ENCODE peak calls at places on chromosomes 16 and 17, in eight cellular contexts. R is AG04450, F is sigmoid colon, D is fibroblast of the aortic adventitia, Y is cardiac muscle cell, C is psoas muscle, G is neural crest cell, I is left lung. H is an unnamed sample.
A peak's percentile ranks its signal among the peaks of the same experiment; 100 is the strongest.

GRCh38 chr17:38403491-38403890 is 24.8 kb upstream of the ARHGAP23 start:
- DNase-seq in R (no peak), F (no peak), D (peak; percentile 58), Y (peak; percentile 76), C (no peak), G (no peak), I (no peak), H (no peak)

GRCh38 chr16:1920727-1921155 is 2.5 kb upstream of the HS3ST6 start:
- DNase-seq in R (no peak), F (no peak), D (no peak), Y (no peak), C (no peak), G (peak; percentile 53), I (no peak), H (no peak)

GRCh38 chr17:59840908-59841666 is 51.7 kb downstream of the TUBD1 start:
- DNase-seq in R (no peak), F (no peak), D (peak; percentile 68), Y (peak; percentile 79), C (no peak), G (no peak), I (no peak), H (no peak)

GRCh38 chr17:76124582-76125390 is 16.3 kb downstream of the FOXJ1 start:
- DNase-seq in R (no peak), F (peak; percentile 62), D (no peak), Y (no peak), C (no peak), G (no peak), I (no peak), H (no peak)

GRCh38 chr16:54602666-54603065 is 316.1 kb upstream of the IRX3 start:
- DNase-seq in R (no peak), F (no peak), D (no peak), Y (no peak), C (no peak), G (no peak), I (no peak), H (no peak)

GRCh38 chr16:19429271-19429670 is 11.6 kb downstream of the TMC5 start:
- DNase-seq in R (no peak), F (no peak), D (no peak), Y (no peak), C (no peak), G (no peak), I (no peak), H (no peak)

GRCh38 chr17:76264755-76265623 is at the start of gene UBALD2:
- DNase-seq in R (peak; percentile 100), F (peak; percentile 100), D (peak; percentile 100), Y (peak; percentile 100), C (peak; percentile 100), G (peak; percentile 96), I (peak; percentile 98), H (peak; percentile 100)

GRCh38 chr16:56355221-56355620 is 70.1 kb downstream of the AMFR start:
- DNase-seq in R (no peak), F (peak; percentile 55), D (no peak), Y (no peak), C (peak; percentile 45), G (no peak), I (no peak), H (no peak)

DNA sequence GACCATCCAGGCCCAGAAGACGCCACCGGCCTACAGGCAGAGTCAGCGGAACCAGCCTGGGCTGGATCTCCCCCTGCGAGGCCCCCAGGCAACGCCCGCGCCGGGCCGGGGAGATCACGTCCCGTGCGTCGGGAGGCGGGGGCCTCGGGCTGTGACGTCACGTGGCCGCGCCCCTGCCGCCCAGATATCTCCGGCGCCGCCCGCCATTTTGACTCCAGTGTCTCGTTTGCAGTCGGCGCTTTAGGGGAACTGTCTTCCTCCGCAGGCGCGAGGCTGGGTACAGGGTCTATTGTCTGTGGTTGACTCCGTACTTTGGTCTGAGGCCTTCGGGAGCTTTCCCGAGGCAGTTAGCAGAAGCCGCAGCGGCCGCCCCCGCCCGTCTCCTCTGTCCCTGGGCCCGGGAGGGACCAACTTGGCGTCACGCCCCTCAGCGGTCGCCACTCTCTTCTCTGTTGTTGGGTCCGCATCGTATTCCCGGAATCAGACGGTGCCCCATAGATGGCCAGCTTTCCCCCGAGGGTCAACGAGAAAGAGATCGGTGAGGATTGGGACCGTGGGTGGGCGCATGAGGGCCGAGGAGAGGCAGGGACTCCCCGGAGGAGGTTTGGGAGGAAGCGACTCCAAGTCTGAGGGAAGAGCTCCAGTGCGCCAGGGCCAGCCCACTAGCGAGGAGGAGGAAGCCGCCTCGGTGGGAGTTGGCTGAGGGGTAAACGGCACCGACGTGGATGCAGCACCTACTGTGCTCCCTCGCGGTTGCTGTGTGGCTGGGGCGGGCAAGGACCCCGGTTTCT is at the start of gene WSB1:
- DNase-seq in R (peak; percentile 73), F (peak; percentile 97), D (peak; percentile 90), Y (peak; percentile 96), C (peak; percentile 96), G (peak; percentile 88), I (peak; percentile 98), H (peak; percentile 85)
- TF ChIP-seq CTCF in R (no peak), F (no peak), D (no peak), Y (no peak), C (no peak), G (no peak), I (no peak), H (no peak)

GRCh38 chr16:84526794-84527485 is 22.5 kb upstream of the MEAK7 start:
- DNase-seq in R (no peak), F (no peak), D (peak; percentile 73), Y (peak; percentile 55), C (peak; percentile 68), G (peak; percentile 43), I (peak; percentile 65), H (no peak)

GRCh38 chr16:84529607-84530006 is 25.1 kb upstream of the MEAK7 start:
- DNase-seq in R (no peak), F (no peak), D (no peak), Y (no peak), C (no peak), G (no peak), I (no peak), H (no peak)

GRCh38 chr16:84528317-84528716 is 23.9 kb upstream of the MEAK7 start:
- DNase-seq in R (no peak), F (no peak), D (no peak), Y (no peak), C (no peak), G (no peak), I (no peak), H (no peak)

GRCh38 chr16:84530590-84530989 is 26.1 kb upstream of the MEAK7 start:
- DNase-seq in R (no peak), F (no peak), D (no peak), Y (no peak), C (no peak), G (no peak), I (no peak), H (no peak)

GRCh38 chr16:84527486-84528269 is 23.2 kb upstream of the MEAK7 start:
- DNase-seq in R (no peak), F (no peak), D (peak; percentile 69), Y (peak; percentile 29), C (no peak), G (no peak), I (no peak), H (no peak)
- TF ChIP-seq CTCF in R (no peak), F (no peak), D (no peak), Y (no peak), C (no peak), G (no peak), I (no peak), H (no peak)

GRCh38 chr17:17027442-17028058 is 14.7 kb upstream of the MPRIP start:
- DNase-seq in R (no peak), F (no peak), D (no peak), Y (no peak), C (no peak), G (no peak), I (no peak), H (no peak)

GRCh38 chr17:17024778-17025300 is 17.4 kb upstream of the MPRIP start:
- DNase-seq in R (no peak), F (no peak), D (peak; percentile 43), Y (peak; percentile 43), C (peak; percentile 58), G (no peak), I (peak; percentile 46), H (no peak)

GRCh38 chr17:17025621-17026020 is 16.6 kb upstream of the MPRIP start:
- DNase-seq in R (no peak), F (no peak), D (no peak), Y (no peak), C (no peak), G (no peak), I (peak; percentile 35), H (no peak)

GRCh38 chr17:17028059-17028877 is 14.0 kb upstream of the MPRIP start:
- DNase-seq in R (no peak), F (peak; percentile 75), D (peak; percentile 91), Y (peak; percentile 75), C (peak; percentile 81), G (peak; percentile 48), I (peak; percentile 93), H (peak; percentile 95)

GRCh38 chr17:17026163-17026562 is 16.1 kb upstream of the MPRIP start:
- DNase-seq in R (no peak), F (no peak), D (no peak), Y (no peak), C (no peak), G (no peak), I (peak; percentile 22), H (no peak)
- TF ChIP-seq CTCF in R (no peak), F (no peak), D (no peak), Y (no peak), C (no peak), G (no peak), I (no peak), H (no peak)

GRCh38 chr17:50425682-50426471 is at the start of gene ACSF2:
- DNase-seq in R (no peak), F (peak; percentile 87), D (peak; percentile 32), Y (peak; percentile 65), C (peak; percentile 88), G (peak; percentile 45), I (peak; percentile 95), H (peak; percentile 38)

GRCh38 chr17:50425001-50425681 is 877 bp upstream of the ACSF2 start:
- DNase-seq in R (no peak), F (no peak), D (no peak), Y (no peak), C (no peak), G (no peak), I (no peak), H (no peak)

GRCh38 chr17:50428831-50429424 is 2.9 kb downstream of the ACSF2 start:
- DNase-seq in R (no peak), F (no peak), D (no peak), Y (no peak), C (no peak), G (no peak), I (no peak), H (no peak)

GRCh38 chr17:50426472-50426782 is 409 bp downstream of the ACSF2 start:
- DNase-seq in R (no peak), F (no peak), D (no peak), Y (no peak), C (no peak), G (no peak), I (no peak), H (no peak)

DNA sequence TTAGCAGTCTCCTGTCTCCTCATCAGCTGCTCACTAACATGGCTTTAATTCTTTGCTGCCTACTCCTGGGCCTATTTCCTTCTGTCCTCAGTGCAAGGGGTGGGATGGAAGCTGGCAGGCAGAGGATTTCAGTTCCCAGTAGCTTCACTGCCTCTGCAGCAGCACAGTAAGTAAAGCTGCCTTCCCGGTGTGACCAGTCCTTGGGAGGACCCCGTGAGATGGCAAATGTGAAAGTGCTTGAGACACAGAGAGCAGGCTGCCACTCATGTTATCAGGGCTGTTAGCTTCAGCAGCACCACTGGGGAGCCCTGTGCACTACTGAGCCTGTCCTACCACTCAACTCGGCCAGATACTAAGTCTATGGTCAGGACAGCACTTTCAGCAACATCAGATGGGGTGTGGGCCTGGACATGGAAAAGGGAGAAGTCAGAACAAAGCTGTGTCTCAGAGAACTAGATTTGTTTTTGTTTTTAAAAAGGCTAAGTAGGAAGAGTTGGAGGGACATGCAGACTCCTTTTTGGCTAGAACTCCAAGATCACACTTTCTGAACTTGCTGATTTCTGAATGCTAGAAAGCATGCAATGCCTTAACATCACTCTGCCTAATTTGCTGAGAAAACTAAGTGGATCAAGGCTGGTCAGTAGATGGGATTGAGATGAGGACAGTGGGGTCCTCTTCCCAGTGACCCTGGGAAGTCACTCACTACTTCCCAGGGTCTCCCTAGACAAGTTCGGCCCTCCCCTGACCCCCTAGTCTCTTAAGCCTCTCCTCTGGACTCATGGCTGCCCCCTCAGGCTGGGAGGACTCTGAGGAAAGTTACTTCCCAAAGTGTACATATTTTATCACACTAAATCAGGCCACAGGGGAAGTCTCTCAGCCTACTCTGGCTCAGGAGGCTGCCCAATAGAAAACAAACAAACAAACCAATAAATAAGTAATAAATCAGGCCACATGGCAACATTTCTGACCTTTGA is 1.1 kb downstream of the ACSF2 start:
- DNase-seq in R (no peak), F (peak; percentile 69), D (peak; percentile 34), Y (peak; percentile 33), C (no peak), G (no peak), I (no peak), H (peak; percentile 10)
- TF ChIP-seq CTCF in R (no peak), F (no peak), D (peak; percentile 19), Y (peak; percentile 22), C (no peak), G (peak; percentile 46), I (no peak), H (peak; percentile 36)